ENCODE peak calls at places on chromosomes 6 and 20, in seven cellular contexts. D is AG04450, F is MM.1S, B is transverse colon, O is uterus, Q is GM23248, Y is foreskin fibroblast. G is an unnamed sample.

GRCh38 chr6:32073066-32073465 is 34.9 kb downstream of the CYP21A2 start:
- DNase-seq in B (no peak), O (no peak), D (no peak), Y (no peak), F (no peak), Q (no peak), G (no peak)

GRCh38 chr6:132749111-132749510 is 8.6 kb downstream of the VNN2 start:
- DNase-seq in B (no peak), F (no peak), Q (peak; percentile 36), D (no peak), Y (no peak), O (no peak), G (no peak)

GRCh38 chr6:106685833-106686232 is 56.5 kb downstream of the QRSL1 start:
- DNase-seq in F (no peak), B (no peak), Y (peak; percentile 29), Q (peak; percentile 16), D (no peak), O (no peak), G (no peak)

GRCh38 chr20:12936020-12936419 is 72.8 kb upstream of the SPTLC3 start:
- DNase-seq in D (no peak), Q (no peak), F (no peak), Y (no peak), O (no peak), B (no peak), G (no peak)

GRCh38 chr20:58624687-58625086 is 26.4 kb upstream of the STX16 start:
- DNase-seq in D (no peak), Y (no peak), Q (no peak), B (no peak), O (no peak), F (no peak), G (no peak)

GRCh38 chr20:62356948-62357667 is 10.0 kb downstream of the LAMA5 start:
- DNase-seq in B (no peak), O (peak; percentile 80), D (no peak), F (no peak), Y (peak; percentile 47), Q (peak; percentile 90), G (no peak)

GRCh38 chr6:38997128-38997761 is 51.3 kb upstream of the GLP1R start:
- DNase-seq in O (no peak), Q (no peak), D (no peak), Y (no peak), B (no peak), F (no peak), G (peak; percentile 25)

GRCh38 chr6:91082311-91082803 is 495.5 kb upstream of the MAP3K7 start:
- DNase-seq in B (no peak), Q (no peak), D (no peak), F (no peak), Y (no peak), O (no peak), G (no peak)

GRCh38 chr6:44189257-44189656 is 27.5 kb upstream of the MYMX start:
- DNase-seq in B (no peak), O (no peak), Q (no peak), D (no peak), Y (no peak), F (no peak), G (no peak)

GRCh38 chr20:57912227-57912582 is 202.4 kb upstream of the PMEPA1 start:
- DNase-seq in F (no peak), Y (no peak), Q (no peak), D (no peak), B (no peak), O (no peak), G (no peak)

GRCh38 chr6:42935322-42935721 is 6.0 kb downstream of the CNPY3 start:
- DNase-seq in Y (no peak), O (no peak), D (no peak), F (no peak), Q (no peak), B (no peak), G (no peak)

GRCh38 chr6:2653369-2654032 is 97.2 kb downstream of the MYLK4 start:
- DNase-seq in Y (no peak), D (no peak), F (no peak), O (no peak), B (no peak), Q (no peak), G (no peak)

GRCh38 chr6:168032383-168032760 is 34.9 kb downstream of the KIF25 start:
- DNase-seq in Q (peak; percentile 90), B (no peak), D (peak; percentile 59), Y (peak; percentile 75), F (no peak), O (no peak), G (no peak)

GRCh38 chr6:38434051-38434450 is 205.7 kb downstream of the BTBD9 start:
- DNase-seq in Q (no peak), B (no peak), D (no peak), O (no peak), F (no peak), Y (no peak), G (no peak)

GRCh38 chr6:104789770-104790190 is 69.9 kb downstream of the HACE1 start:
- DNase-seq in O (no peak), F (peak; percentile 43), Y (peak; percentile 41), D (peak; percentile 10), B (no peak), Q (peak; percentile 69), G (peak; percentile 75)

GRCh38 chr20:19631410-19631809 is 126.6 kb upstream of the RIN2 start:
- DNase-seq in Y (no peak), D (no peak), Q (no peak), B (no peak), O (no peak), F (no peak), G (no peak)

GRCh38 chr6:43635387-43636311 is at the start of gene MAD2L1BP:
- DNase-seq in Q (peak; percentile 85), Y (peak; percentile 68), F (peak; percentile 85), B (peak; percentile 91), D (no peak), O (peak; percentile 71), G (peak; percentile 88)

GRCh38 chr6:15357832-15358231 is 112.0 kb downstream of the JARID2 start:
- DNase-seq in Q (no peak), F (no peak), Y (no peak), O (no peak), B (no peak), D (no peak), G (no peak)

GRCh38 chr6:56430629-56431600 is 183.5 kb upstream of the COL21A1 start:
- DNase-seq in Q (no peak), Y (no peak), F (no peak), O (no peak), B (no peak), D (no peak), G (no peak)

DNA sequence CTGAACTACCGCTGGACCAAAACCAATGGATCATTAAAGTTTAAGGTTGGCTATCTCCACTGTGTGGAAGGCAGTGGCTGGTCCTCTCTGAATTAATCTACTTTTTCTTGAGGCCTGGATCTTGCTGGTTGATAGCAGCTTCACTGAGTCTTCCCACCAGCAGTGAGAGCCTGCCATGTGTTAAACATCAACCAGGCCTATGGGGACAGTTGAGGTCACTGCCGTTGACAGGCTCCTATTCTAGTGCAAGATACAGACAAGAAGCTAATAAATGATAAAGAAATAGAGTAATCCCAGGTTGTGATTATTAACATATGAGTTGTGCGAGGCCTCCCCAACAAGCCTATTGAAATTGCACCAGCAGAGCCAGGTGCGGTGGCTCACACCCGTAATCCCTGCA is 23.5 kb upstream of the TFAP2C start:
- DNase-seq in O (no peak), Q (no peak), Y (no peak), F (no peak), D (no peak), B (no peak), G (no peak)
- H3K4me3 ChIP-seq in O (no peak overlapping the region), Q (no peak overlapping the region), Y (no peak overlapping the region), F (no peak overlapping the region), D (no peak overlapping the region), B (no peak overlapping the region), G (no peak overlapping the region)

GRCh38 chr6:149921361-149921760 is 1.6 kb downstream of the RAET1G start:
- DNase-seq in F (no peak), Q (no peak), B (no peak), D (no peak), O (no peak), Y (no peak), G (no peak)

GRCh38 chr6:149918151-149918905 is 4.6 kb downstream of the RAET1G start:
- DNase-seq in O (no peak), Y (no peak), B (no peak), D (no peak), F (no peak), Q (no peak), G (no peak)

GRCh38 chr6:149922642-149923326 is at the start of gene RAET1G:
- DNase-seq in B (peak; percentile 86), Q (peak; percentile 97), F (peak; percentile 22), Y (peak; percentile 96), D (peak; percentile 86), O (peak; percentile 91), G (peak; percentile 84)

GRCh38 chr6:149917679-149918078 is 5.2 kb downstream of the RAET1G start:
- DNase-seq in Q (no peak), B (no peak), Y (no peak), D (no peak), F (no peak), O (no peak), G (no peak)

GRCh38 chr6:149919834-149920225 is 3.1 kb downstream of the RAET1G start:
- DNase-seq in Y (no peak), Q (no peak), F (no peak), D (no peak), O (no peak), B (no peak), G (no peak)
- H3K4me3 ChIP-seq in Y (no peak overlapping the region), Q (no peak overlapping the region), F (no peak overlapping the region), D (no peak overlapping the region), O (no peak overlapping the region), B (no peak overlapping the region), G (no peak overlapping the region)

GRCh38 chr6:40338306-40338705 is 248.9 kb downstream of the LRFN2 start:
- DNase-seq in Q (no peak), Y (no peak), F (no peak), B (no peak), O (no peak), D (no peak), G (no peak)

GRCh38 chr6:40330301-40330721 is 256.9 kb downstream of the LRFN2 start:
- DNase-seq in B (no peak), Q (no peak), D (no peak), O (no peak), F (no peak), Y (no peak), G (no peak)

GRCh38 chr6:40336296-40336695 is 250.9 kb downstream of the LRFN2 start:
- DNase-seq in D (no peak), Y (no peak), F (no peak), B (no peak), Q (no peak), O (no peak), G (no peak)

GRCh38 chr6:40336986-40337780 is 250.0 kb downstream of the LRFN2 start:
- DNase-seq in Y (no peak), F (no peak), O (no peak), D (no peak), Q (no peak), B (no peak), G (no peak)

GRCh38 chr6:40334496-40334895 is 252.7 kb downstream of the LRFN2 start:
- DNase-seq in D (no peak), Q (no peak), B (no peak), O (no peak), Y (no peak), F (no peak), G (no peak)
- H3K4me3 ChIP-seq in D (no peak overlapping the region), Q (no peak overlapping the region), B (no peak overlapping the region), O (no peak overlapping the region), Y (no peak overlapping the region), F (no peak overlapping the region), G (no peak overlapping the region)

DNA sequence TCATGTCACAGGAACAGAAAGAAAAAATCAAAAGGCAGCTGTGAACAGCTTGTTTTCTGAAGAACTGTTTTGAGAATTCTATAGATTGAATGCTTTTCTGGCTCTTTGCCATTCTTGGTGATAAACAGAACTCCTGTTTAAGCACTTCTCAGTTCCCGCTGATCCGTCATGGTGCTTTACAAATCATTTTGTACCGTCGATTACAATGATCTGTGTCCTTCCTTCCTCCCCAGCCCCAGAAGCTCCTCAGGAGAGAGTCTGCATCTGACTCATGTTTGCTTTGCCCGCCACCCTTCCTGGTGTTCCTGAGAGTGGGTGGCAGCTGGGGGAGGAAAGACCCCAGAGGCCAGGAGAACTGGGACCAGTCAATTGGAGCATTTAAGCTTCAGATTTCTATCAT is 538.6 kb upstream of the MARCKS start:
- DNase-seq in D (no peak), O (no peak), Q (no peak), F (no peak), Y (no peak), B (no peak), G (no peak)
- H3K4me3 ChIP-seq in D (no peak overlapping the region), O (no peak overlapping the region), Q (no peak overlapping the region), F (no peak overlapping the region), Y (no peak overlapping the region), B (no peak overlapping the region), G (no peak overlapping the region)